ENCODE peak calls at places on chromosomes 12 and 14, in five cellular contexts. S, E, G, A and P are unnamed samples.

GRCh38 chr14:56598519-56598918 is 18.9 kb downstream of the TMEM260 start:
- DNase-seq in S (no peak), E (no peak), G (no peak), A (no peak), P (no peak)

GRCh38 chr12:101696477-101697196 is 803 bp upstream of the CHPT1 start:
- DNase-seq in S (no peak), E (no peak), G (no peak), A (peak; percentile 60), P (peak; percentile 4)

GRCh38 chr12:11703378-11703777 is 53.9 kb downstream of the ETV6 start:
- DNase-seq in S (no peak), E (no peak), G (no peak), A (no peak), P (no peak)

GRCh38 chr12:96063046-96063445 is 27.7 kb upstream of the LTA4H start:
- DNase-seq in S (peak; percentile 56), E (no peak), G (no peak), A (peak; percentile 24), P (peak; percentile 59)

GRCh38 chr14:42994001-42994736 is 1387.5 kb downstream of the LRFN5 start:
- DNase-seq in S (peak; percentile 69), E (no peak), G (no peak), A (no peak), P (no peak)

GRCh38 chr12:89200217-89200616 is 152.1 kb downstream of the DUSP6 start:
- DNase-seq in S (no peak), E (no peak), G (no peak), A (no peak), P (no peak)

GRCh38 chr12:74328623-74329022 is 209.0 kb upstream of the ATXN7L3B start:
- DNase-seq in S (no peak), E (no peak), G (no peak), A (no peak), P (no peak)

GRCh38 chr14:53054457-53054856 is 98.7 kb downstream of the DDHD1 start:
- DNase-seq in S (peak; percentile 61), E (no peak), G (no peak), A (no peak), P (no peak)

GRCh38 chr14:26820101-26820500 is 222.3 kb upstream of the NOVA1 start:
- DNase-seq in S (peak; percentile 26), E (no peak), G (no peak), A (no peak), P (no peak)

GRCh38 chr12:124947561-124948398 is 33.3 kb upstream of the UBC start:
- DNase-seq in S (no peak), E (no peak), G (no peak), A (no peak), P (no peak)

GRCh38 chr12:6182279-6182898 is 17.8 kb upstream of the CD9 start:
- DNase-seq in S (peak; percentile 46), E (no peak), G (no peak), A (no peak), P (peak; percentile 56)

GRCh38 chr14:102907303-102907844 is 15.1 kb upstream of the AMN start:
- DNase-seq in S (no peak), E (no peak), G (peak; percentile 17), A (no peak), P (no peak)

GRCh38 chr14:84751745-84752144 is 778.2 kb upstream of the FLRT2 start:
- DNase-seq in S (no peak), E (no peak), G (no peak), A (no peak), P (no peak)

GRCh38 chr12:116662612-116663144 is 75.2 kb downstream of the SPRING1 start:
- DNase-seq in S (peak; percentile 28), E (no peak), G (no peak), A (no peak), P (no peak)

GRCh38 chr12:59122784-59123183 is 202.5 kb upstream of the LRIG3 start:
- DNase-seq in S (no peak), E (no peak), G (no peak), A (no peak), P (peak; percentile 31)

GRCh38 chr12:29943683-29944082 is 159.9 kb upstream of the TMTC1 start:
- DNase-seq in S (no peak), E (no peak), G (no peak), A (no peak), P (no peak)

GRCh38 chr12:104263580-104264358 is 39.8 kb upstream of the EID3 start:
- DNase-seq in S (no peak), E (no peak), G (no peak), A (no peak), P (no peak)

GRCh38 chr12:69405466-69405865 is 45.9 kb downstream of the YEATS4 start:
- DNase-seq in S (peak; percentile 95), E (no peak), G (no peak), A (no peak), P (peak; percentile 97)

GRCh38 chr14:104247336-104248202 is 109.2 kb downstream of the KIF26A start:
- DNase-seq in S (no peak), E (no peak), G (no peak), A (no peak), P (no peak)

GRCh38 chr14:101889898-101890297 is 74.5 kb upstream of the DYNC1H1 start:
- DNase-seq in S (peak; percentile 35), E (no peak), G (no peak), A (no peak), P (peak; percentile 34)

GRCh38 chr12:72610854-72611358 is 338.7 kb downstream of the TRHDE start:
- DNase-seq in S (no peak), E (no peak), G (no peak), A (no peak), P (no peak)

GRCh38 chr12:2277492-2278153 is 224.8 kb downstream of the CACNA1C start:
- DNase-seq in S (no peak), E (no peak), G (no peak), A (no peak), P (no peak)

GRCh38 chr12:27273114-27273513 is 29.0 kb downstream of the STK38L start:
- DNase-seq in S (no peak), E (no peak), G (no peak), A (no peak), P (no peak)

GRCh38 chr12:117986705-117987469 is 18.1 kb upstream of the KSR2 start:
- DNase-seq in S (peak; percentile 94), E (no peak), G (no peak), A (no peak), P (no peak)

GRCh38 chr14:73789996-73790581 is 61.5 kb upstream of the PTGR2 start:
- DNase-seq in S (peak; percentile 93), E (no peak), G (peak; percentile 52), A (no peak), P (peak; percentile 97)

GRCh38 chr12:64137117-64137516 is 85.0 kb downstream of the KICS2 start:
- DNase-seq in S (peak; percentile 58), E (no peak), G (no peak), A (no peak), P (no peak)